ENCODE peak calls at places on chromosomes 11 and 22, in five cellular contexts. A, B, T, U and C are unnamed samples.

GRCh38 chr11:108965602-108966001 is 300.7 kb downstream of the DDX10 start:
- DNase-seq in A (peak), B (no peak), T (no peak), U (no peak), C (no peak)

GRCh38 chr11:36818410-36818809 is 220.4 kb upstream of the RAG2 start:
- DNase-seq in A (peak), B (no peak), T (peak), U (no peak), C (no peak)

GRCh38 chr22:30444632-30445437 is 19.3 kb downstream of the MTFP1 start:
- DNase-seq in A (peak), B (peak), T (peak), U (peak), C (no peak)

GRCh38 chr11:22976146-22976545 is 115.9 kb upstream of the CCDC179 start:
- DNase-seq in A (peak), B (no peak), T (no peak), U (peak), C (peak)

GRCh38 chr11:40544162-40544561 is 915.3 kb downstream of the LRRC4C start:
- DNase-seq in A (no peak), B (no peak), T (no peak), U (no peak), C (no peak)

GRCh38 chr11:121802542-121802941 is 313.5 kb downstream of the BLID start:
- DNase-seq in A (peak), B (no peak), T (peak), U (no peak), C (no peak)

GRCh38 chr11:22787565-22788162 is 41.9 kb downstream of the SVIP start:
- DNase-seq in A (peak), B (no peak), T (peak), U (peak), C (no peak)

GRCh38 chr11:130427049-130427388 is 1.4 kb downstream of the ADAMTS8 start:
- DNase-seq in A (no peak), B (no peak), T (no peak), U (no peak), C (no peak)

GRCh38 chr22:39985383-39986045 is 9.2 kb upstream of the FAM83F start:
- DNase-seq in A (no peak), B (no peak), T (no peak), U (no peak), C (peak)

GRCh38 chr11:63534895-63535461 is 1.6 kb upstream of the PLAAT4 start:
- DNase-seq in A (no peak), B (no peak), T (no peak), U (no peak), C (no peak)

GRCh38 chr11:93861808-93862207 is 11.4 kb upstream of the VSTM5 start:
- DNase-seq in A (no peak), B (no peak), T (no peak), U (no peak), C (no peak)

GRCh38 chr11:83736689-83737088 is 450.5 kb upstream of the CCDC90B start:
- DNase-seq in A (no peak), B (no peak), T (no peak), U (peak), C (no peak)

GRCh38 chr22:32996276-32996675 is 61.9 kb downstream of the SYN3 start:
- DNase-seq in A (no peak), B (no peak), T (no peak), U (no peak), C (no peak)

GRCh38 chr11:2526808-2527381 is 82.1 kb downstream of the KCNQ1 start:
- DNase-seq in A (no peak), B (no peak), T (no peak), U (no peak), C (no peak)

GRCh38 chr11:113876798-113877672 is 1.7 kb upstream of the USP28 start:
- DNase-seq in A (no peak), B (no peak), T (no peak), U (no peak), C (no peak)

GRCh38 chr11:2804701-2805387 is 80.7 kb downstream of the CDKN1C start:
- DNase-seq in A (no peak), B (no peak), T (peak), U (no peak), C (no peak)

GRCh38 chr11:73376803-73377629 is 817 bp downstream of the RELT start:
- DNase-seq in A (peak), B (peak), T (peak), U (peak), C (peak)

GRCh38 chr11:128902515-128903066 is 11.4 kb downstream of the KCNJ5 start:
- DNase-seq in A (peak), B (no peak), T (no peak), U (no peak), C (no peak)

GRCh38 chr11:106051103-106051502 is 26.0 kb downstream of the KBTBD3 start:
- DNase-seq in A (no peak), B (no peak), T (no peak), U (no peak), C (no peak)

GRCh38 chr22:35070451-35071093 is 4.6 kb downstream of the ISX start:
- DNase-seq in A (no peak), B (no peak), T (no peak), U (peak), C (peak)

GRCh38 chr11:119460130-119460529 is 37.2 kb upstream of the THY1 start:
- DNase-seq in A (no peak), B (no peak), T (no peak), U (no peak), C (no peak)

GRCh38 chr22:27088026-27088425 is 430.6 kb downstream of the MIAT start:
- DNase-seq in A (no peak), B (no peak), T (no peak), U (no peak), C (no peak)

GRCh38 chr11:121929581-121929980 is 186.4 kb downstream of the BLID start:
- DNase-seq in A (peak), B (peak), T (peak), U (peak), C (no peak)

GRCh38 chr22:32341122-32341740 is 16.4 kb upstream of the RFPL3 start:
- DNase-seq in A (no peak), B (no peak), T (peak), U (no peak), C (no peak)

GRCh38 chr11:66315498-66315885 is 1.4 kb downstream of the CD248 start:
- DNase-seq in A (no peak), B (no peak), T (no peak), U (no peak), C (no peak)

GRCh38 chr11:66314561-66315497 is 2.0 kb downstream of the CD248 start:
- DNase-seq in A (no peak), B (no peak), T (no peak), U (no peak), C (no peak)

GRCh38 chr11:66317322-66317765 is 500 bp upstream of the CD248 start:
- DNase-seq in A (peak), B (no peak), T (no peak), U (no peak), C (no peak)

GRCh38 chr11:66316849-66317251 is at the start of gene CD248:
- DNase-seq in A (peak), B (no peak), T (peak), U (no peak), C (no peak)

GRCh38 chr11:66315921-66316811 is 678 bp downstream of the CD248 start:
- DNase-seq in A (no peak), B (no peak), T (no peak), U (no peak), C (no peak)
- H3K27ac ChIP-seq in A (no peak), B (no peak), T (no peak), U (no peak), C (no peak)

GRCh38 chr11:12007769-12008737 is at the start of gene DKK3:
- DNase-seq in A (peak), B (peak), T (peak), U (no peak), C (peak)
- H3K27ac ChIP-seq in A (no peak), B (peak), T (no peak), U (no peak), C (peak)

DNA sequence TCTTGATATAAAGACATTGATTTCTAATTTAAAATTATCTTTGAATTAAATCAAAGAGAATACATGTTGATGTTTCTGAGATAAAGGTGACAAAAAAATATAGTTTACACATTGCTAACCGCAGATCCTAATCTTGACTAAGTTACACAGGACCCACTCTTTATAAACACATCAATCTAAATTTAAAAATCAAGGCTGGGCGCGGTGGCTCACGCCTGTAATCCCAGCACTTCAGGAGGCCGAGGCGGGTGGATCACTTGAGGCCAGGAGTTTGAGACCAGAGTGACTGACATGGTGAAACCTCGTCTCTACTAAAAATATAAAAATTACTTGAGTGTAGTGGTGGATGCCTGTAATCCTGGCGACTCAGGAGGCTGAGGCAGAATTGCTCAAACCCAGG is 1.9 kb downstream of the ARFGAP3 start:
- DNase-seq in A (no peak), B (no peak), T (no peak), U (no peak), C (no peak)
- H3K27ac ChIP-seq in A (no peak), B (no peak), T (no peak), U (no peak), C (peak)

GRCh38 chr11:69335461-69336386 is 41.8 kb downstream of the MYEOV start:
- DNase-seq in A (no peak), B (no peak), T (no peak), U (peak), C (no peak)

GRCh38 chr11:69339916-69340565 is 46.1 kb downstream of the MYEOV start:
- DNase-seq in A (no peak), B (no peak), T (no peak), U (no peak), C (no peak)

GRCh38 chr11:69339041-69339733 is 45.2 kb downstream of the MYEOV start:
- DNase-seq in A (no peak), B (no peak), T (no peak), U (no peak), C (no peak)

GRCh38 chr11:69335010-69335409 is 41.1 kb downstream of the MYEOV start:
- DNase-seq in A (no peak), B (no peak), T (no peak), U (no peak), C (no peak)

GRCh38 chr11:69337211-69337721 is 43.3 kb downstream of the MYEOV start:
- DNase-seq in A (no peak), B (no peak), T (no peak), U (peak), C (no peak)
- H3K27ac ChIP-seq in A (no peak), B (no peak), T (no peak), U (peak), C (peak)

GRCh38 chr11:111936045-111936400 is 1.1 kb upstream of the DIXDC1 start:
- DNase-seq in A (no peak), B (no peak), T (no peak), U (no peak), C (no peak)
- H3K27ac ChIP-seq in A (no peak), B (peak), T (no peak), U (no peak), C (no peak)

GRCh38 chr22:20247608-20248171 is 20.4 kb downstream of the RTN4R start:
- DNase-seq in A (no peak), B (no peak), T (no peak), U (no peak), C (no peak)

GRCh38 chr22:20248461-20248959 is 19.6 kb downstream of the RTN4R start:
- DNase-seq in A (no peak), B (no peak), T (no peak), U (no peak), C (no peak)

GRCh38 chr22:20251491-20251890 is 16.6 kb downstream of the RTN4R start:
- DNase-seq in A (no peak), B (no peak), T (no peak), U (no peak), C (no peak)

GRCh38 chr22:20251981-20252380 is 16.1 kb downstream of the RTN4R start:
- DNase-seq in A (no peak), B (no peak), T (no peak), U (no peak), C (no peak)

GRCh38 chr22:20249797-20250354 is 18.2 kb downstream of the RTN4R start:
- DNase-seq in A (no peak), B (peak), T (no peak), U (no peak), C (no peak)
- H3K27ac ChIP-seq in A (no peak), B (no peak), T (peak), U (no peak), C (no peak)